ENCODE peak calls at places on chromosomes 5 and 9, in four cellular contexts. D, U, Q and Z are unnamed samples.

GRCh38 chr9:113471143-113471542 is 7.6 kb downstream of the RGS3 start:
- DNase-seq in D (no peak), Q (no peak), U (no peak), Z (no peak)

GRCh38 chr9:37239224-37239859 is 119.0 kb downstream of the ZCCHC7 start:
- DNase-seq in Q (no peak), U (no peak), D (no peak), Z (no peak)

GRCh38 chr9:34744295-34745221 is 34.6 kb upstream of the CCL21 start:
- DNase-seq in U (peak; percentile 22), D (peak; percentile 60), Q (no peak), Z (no peak)

GRCh38 chr5:171524461-171524860 is 105.0 kb downstream of the FGF18 start:
- DNase-seq in U (peak; percentile 48), Q (no peak), D (no peak), Z (no peak)

GRCh38 chr5:92147263-92147662 is 764.1 kb upstream of the ARRDC3 start:
- DNase-seq in Q (no peak), U (no peak), D (no peak), Z (no peak)

GRCh38 chr5:761854-762685 is 22.5 kb downstream of the ZDHHC11B start:
- DNase-seq in U (peak; percentile 5), D (no peak), Q (peak; percentile 93), Z (no peak)

GRCh38 chr9:72149231-72149975 is at the start of gene GDA:
- DNase-seq in D (no peak), Q (no peak), U (no peak), Z (no peak)

GRCh38 chr5:146188358-146188757 is 5.9 kb upstream of the LARS1 start:
- DNase-seq in U (no peak), D (no peak), Q (no peak), Z (no peak)

GRCh38 chr9:85045271-85045670 is 375.7 kb downstream of the NTRK2 start:
- DNase-seq in D (no peak), U (no peak), Q (no peak), Z (no peak)

GRCh38 chr9:116792271-116792670 is 105.2 kb downstream of the TRIM32 start:
- DNase-seq in Q (no peak), D (no peak), U (no peak), Z (no peak)

GRCh38 chr5:117788596-117788995 is 1199.8 kb downstream of the DTWD2 start:
- DNase-seq in U (no peak), D (no peak), Q (no peak), Z (no peak)

GRCh38 chr5:1415626-1416360 is 29.4 kb downstream of the SLC6A3 start:
- DNase-seq in Q (peak; percentile 28), U (no peak), D (no peak), Z (no peak)

GRCh38 chr9:87497604-87498045 is at the start of gene DAPK1:
- DNase-seq in D (peak; percentile 31), Q (peak; percentile 84), U (peak; percentile 82), Z (no peak)

GRCh38 chr9:79807966-79808365 is 236.2 kb downstream of the TLE4 start:
- DNase-seq in Q (no peak), D (no peak), U (no peak), Z (no peak)

GRCh38 chr5:42157215-42157614 is 232.1 kb downstream of the FBXO4 start:
- DNase-seq in U (no peak), Q (no peak), D (no peak), Z (no peak)

GRCh38 chr5:96565843-96566242 is 96.3 kb upstream of the CAST start:
- DNase-seq in Q (no peak), U (no peak), D (no peak), Z (no peak)

GRCh38 chr5:157574456-157575095 is 999 bp downstream of the ADAM19 start:
- DNase-seq in Q (no peak), U (peak; percentile 26), D (no peak), Z (no peak)

GRCh38 chr9:38713426-38713825 is 6.5 kb downstream of the FAM240B start:
- DNase-seq in D (no peak), U (no peak), Q (no peak), Z (no peak)

GRCh38 chr5:171882118-171882517 is 96.5 kb downstream of the SMIM23 start:
- DNase-seq in U (no peak), D (no peak), Q (no peak), Z (no peak)

GRCh38 chr5:132372122-132372521 is 2.6 kb downstream of the SLC22A5 start:
- DNase-seq in Q (no peak), D (no peak), U (no peak), Z (no peak)

GRCh38 chr5:492314-492893 is 31.8 kb downstream of the SLC9A3 start:
- DNase-seq in U (no peak), Q (no peak), D (no peak), Z (no peak)

GRCh38 chr5:89313804-89314588 is 431.0 kb upstream of the MEF2C start:
- DNase-seq in Q (no peak), U (no peak), D (no peak), Z (no peak)

GRCh38 chr5:51632794-51633193 is 249.5 kb downstream of the ISL1 start:
- DNase-seq in Q (no peak), U (no peak), D (peak; percentile 22), Z (no peak)

GRCh38 chr5:151454166-151454565 is 6.8 kb downstream of the SLC36A1 start:
- DNase-seq in U (no peak), Q (no peak), D (peak; percentile 68), Z (no peak)

GRCh38 chr9:95102572-95102971 is 214.9 kb downstream of the FANCC start:
- DNase-seq in D (no peak), U (no peak), Q (peak; percentile 33), Z (no peak)

GRCh38 chr5:13932561-13932960 is 11.9 kb downstream of the DNAH5 start:
- DNase-seq in U (no peak), D (no peak), Q (no peak), Z (no peak)

GRCh38 chr9:71681708-71682268 is 86.5 kb downstream of the CEMIP2 start:
- DNase-seq in U (no peak), Q (no peak), D (no peak), Z (no peak)

GRCh38 chr5:38670878-38671277 is 114.4 kb upstream of the LIFR start:
- DNase-seq in U (no peak), D (peak; percentile 80), Q (no peak), Z (no peak)

GRCh38 chr5:138445547-138446271 is 6.9 kb downstream of the REEP2 start:
- DNase-seq in D (no peak), Q (no peak), U (no peak), Z (no peak)

GRCh38 chr5:169651526-169651925 is 14.5 kb downstream of the DOCK2 start:
- DNase-seq in Q (no peak), U (no peak), D (no peak), Z (no peak)

GRCh38 chr5:176986280-176986679 is 20.3 kb downstream of the UIMC1 start:
- DNase-seq in D (no peak), U (no peak), Q (no peak), Z (no peak)

GRCh38 chr9:99445920-99446319 is 223.8 kb downstream of the SEC61B start:
- DNase-seq in D (no peak), U (no peak), Q (no peak), Z (no peak)

GRCh38 chr9:137876781-137877386 is 698 bp upstream of the CACNA1B start:
- DNase-seq in Q (no peak), D (no peak), U (no peak), Z (no peak)

GRCh38 chr5:59036274-59036961 is 453.5 kb downstream of the RAB3C start:
- DNase-seq in U (no peak), D (peak; percentile 39), Q (peak; percentile 44), Z (no peak)

GRCh38 chr9:38129366-38129765 is 60.3 kb upstream of the SHB start:
- DNase-seq in D (no peak), Q (peak; percentile 51), U (no peak), Z (no peak)

GRCh38 chr5:35815089-35815936 is 41.4 kb upstream of the IL7R start:
- DNase-seq in U (no peak), D (no peak), Q (no peak), Z (no peak)

GRCh38 chr5:178388381-178389030 is 155.9 kb upstream of the PHYKPL start:
- DNase-seq in Q (peak; percentile 64), U (no peak), D (no peak), Z (no peak)

GRCh38 chr5:139575313-139575646 is 14.1 kb downstream of the UBE2D2 start:
- DNase-seq in U (no peak), D (no peak), Q (no peak), Z (no peak)
- H3K27ac ChIP-seq in U (no peak overlapping the region), D (no peak overlapping the region), Q (peak overlapping the region; percentile 5), Z (no peak overlapping the region)

GRCh38 chr5:125592856-125593255 is 830.4 kb upstream of the GRAMD2B start:
- DNase-seq in Q (no peak), U (no peak), D (no peak), Z (no peak)
- H3K27ac ChIP-seq in Q (no peak overlapping the region), U (no peak overlapping the region), D (no peak overlapping the region), Z (no peak overlapping the region)

GRCh38 chr9:112119225-112120045 is 55.7 kb downstream of the SUSD1 start:
- DNase-seq in D (peak; percentile 9), Q (no peak), U (no peak), Z (no peak)
- H3K27ac ChIP-seq in D (no peak overlapping the region), Q (peak overlapping the region; percentile 4), U (no peak overlapping the region), Z (no peak overlapping the region)

GRCh38 chr9:92147030-92147853 is 32.0 kb upstream of the SPTLC1 start:
- DNase-seq in Q (peak; percentile 75), D (no peak), U (peak; percentile 81), Z (no peak)

GRCh38 chr9:92142329-92142728 is 27.1 kb upstream of the SPTLC1 start:
- DNase-seq in Q (no peak), U (no peak), D (no peak), Z (no peak)

GRCh38 chr9:92146610-92147009 is 31.4 kb upstream of the SPTLC1 start:
- DNase-seq in Q (no peak), D (no peak), U (no peak), Z (no peak)

GRCh38 chr9:92151691-92152393 is 36.6 kb upstream of the SPTLC1 start:
- DNase-seq in Q (no peak), D (peak; percentile 85), U (no peak), Z (no peak)

DNA sequence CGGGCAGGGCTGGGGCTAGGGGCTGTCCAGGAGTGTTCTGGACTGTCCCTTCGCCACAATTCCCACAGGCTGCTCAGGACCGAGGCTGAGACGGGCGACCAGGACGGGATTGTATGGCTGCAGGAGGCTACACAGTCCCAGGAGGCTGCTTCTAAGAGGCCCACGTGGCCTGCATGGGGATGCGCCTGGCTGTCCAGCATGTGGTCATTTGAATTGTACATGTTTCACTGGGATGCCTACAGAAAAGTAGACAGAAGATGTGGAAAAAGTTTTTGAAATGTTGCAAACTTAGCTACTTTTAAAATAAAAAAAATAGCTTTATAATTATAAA is 32.6 kb upstream of the SPTLC1 start:
- DNase-seq in Q (no peak), D (no peak), U (no peak), Z (no peak)
- H3K27ac ChIP-seq in Q (peak overlapping the region; percentile 72), D (peak overlapping the region; percentile 63), U (peak overlapping the region; percentile 82), Z (peak overlapping the region; percentile 38)

DNA sequence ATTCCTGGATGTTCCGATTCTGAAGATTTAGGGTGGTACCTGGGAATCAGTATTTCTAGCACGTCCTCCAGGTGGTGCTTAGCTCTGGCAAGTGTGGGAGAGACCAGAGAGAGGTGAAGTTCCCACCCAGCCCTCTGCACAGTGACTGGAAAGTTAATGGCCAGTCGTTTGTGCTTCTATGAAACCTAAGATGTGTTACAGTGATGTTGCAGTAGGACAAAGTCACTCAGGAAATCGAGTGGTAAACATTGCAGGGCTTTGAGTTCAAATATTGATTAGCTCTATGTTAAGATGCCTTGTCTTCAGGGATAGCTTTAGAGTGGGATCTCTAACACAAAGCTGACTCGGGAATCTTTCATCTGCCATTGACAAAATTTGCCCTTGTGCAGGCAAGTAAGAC is 55.6 kb downstream of the PIK3R1 start:
- DNase-seq in Q (no peak), U (no peak), D (no peak), Z (no peak)
- H3K27ac ChIP-seq in Q (no peak overlapping the region), U (no peak overlapping the region), D (no peak overlapping the region), Z (no peak overlapping the region)